ENCODE peak calls at places on chromosomes 5 and 9, in five cellular contexts. One of them, this sample, is unnamed.

GRCh38 chr9:6054280-6055099 is 39.1 kb upstream of the RANBP6 start:
- DNase-seq in activated CD4-positive, alpha-beta T cell treated with anti-CD3 and anti-CD28 coated beads, Interleukin-2, amount 10 ng/mL, durations not matched to agents 24 days and 14 days: peak
- DNase-seq in GM12892: no peak
- DNase-seq in fibroblast of the conjunctiva: peak
- DNase-seq in stimulated activated CD8-positive, alpha-beta memory T cell treated with anti-CD3 and anti-CD28 coated beads, Interleukin-7, amount 100 ng/mL, for 48 hours: peak
- DNase-seq in this sample: no peak

GRCh38 chr5:34044950-34045525 is 2.0 kb upstream of the C1QTNF3 start:
- DNase-seq in activated CD4-positive, alpha-beta T cell treated with anti-CD3 and anti-CD28 coated beads, Interleukin-2, amount 10 ng/mL, durations not matched to agents 24 days and 14 days: no peak
- DNase-seq in GM12892: no peak
- DNase-seq in fibroblast of the conjunctiva: no peak
- DNase-seq in stimulated activated CD8-positive, alpha-beta memory T cell treated with anti-CD3 and anti-CD28 coated beads, Interleukin-7, amount 100 ng/mL, for 48 hours: no peak
- DNase-seq in this sample: no peak

GRCh38 chr9:111120526-111120925 is 82.3 kb upstream of the LPAR1 start:
- DNase-seq in activated CD4-positive, alpha-beta T cell treated with anti-CD3 and anti-CD28 coated beads, Interleukin-2, amount 10 ng/mL, durations not matched to agents 24 days and 14 days: no peak
- DNase-seq in GM12892: no peak
- DNase-seq in fibroblast of the conjunctiva: no peak
- DNase-seq in stimulated activated CD8-positive, alpha-beta memory T cell treated with anti-CD3 and anti-CD28 coated beads, Interleukin-7, amount 100 ng/mL, for 48 hours: no peak
- DNase-seq in this sample: no peak

GRCh38 chr9:33143241-33143642 is 23.9 kb downstream of the B4GALT1 start:
- DNase-seq in activated CD4-positive, alpha-beta T cell treated with anti-CD3 and anti-CD28 coated beads, Interleukin-2, amount 10 ng/mL, durations not matched to agents 24 days and 14 days: no peak
- DNase-seq in GM12892: no peak
- DNase-seq in fibroblast of the conjunctiva: peak
- DNase-seq in stimulated activated CD8-positive, alpha-beta memory T cell treated with anti-CD3 and anti-CD28 coated beads, Interleukin-7, amount 100 ng/mL, for 48 hours: no peak
- DNase-seq in this sample: no peak

GRCh38 chr5:122702524-122702875 is 72.4 kb upstream of the SNX2 start:
- DNase-seq in activated CD4-positive, alpha-beta T cell treated with anti-CD3 and anti-CD28 coated beads, Interleukin-2, amount 10 ng/mL, durations not matched to agents 24 days and 14 days: no peak
- DNase-seq in GM12892: no peak
- DNase-seq in fibroblast of the conjunctiva: no peak
- DNase-seq in stimulated activated CD8-positive, alpha-beta memory T cell treated with anti-CD3 and anti-CD28 coated beads, Interleukin-7, amount 100 ng/mL, for 48 hours: no peak
- DNase-seq in this sample: no peak

GRCh38 chr5:93221-93980 is 1.4 kb downstream of the PLEKHG4B start:
- DNase-seq in activated CD4-positive, alpha-beta T cell treated with anti-CD3 and anti-CD28 coated beads, Interleukin-2, amount 10 ng/mL, durations not matched to agents 24 days and 14 days: no peak
- DNase-seq in GM12892: no peak
- DNase-seq in fibroblast of the conjunctiva: no peak
- DNase-seq in stimulated activated CD8-positive, alpha-beta memory T cell treated with anti-CD3 and anti-CD28 coated beads, Interleukin-7, amount 100 ng/mL, for 48 hours: no peak
- DNase-seq in this sample: no peak

GRCh38 chr9:100598641-100599145 is 20.8 kb downstream of the CAVIN4 start:
- DNase-seq in activated CD4-positive, alpha-beta T cell treated with anti-CD3 and anti-CD28 coated beads, Interleukin-2, amount 10 ng/mL, durations not matched to agents 24 days and 14 days: peak
- DNase-seq in GM12892: peak
- DNase-seq in fibroblast of the conjunctiva: peak
- DNase-seq in stimulated activated CD8-positive, alpha-beta memory T cell treated with anti-CD3 and anti-CD28 coated beads, Interleukin-7, amount 100 ng/mL, for 48 hours: peak
- DNase-seq in this sample: peak

GRCh38 chr5:14742427-14743010 is 78.0 kb downstream of the OTULIN start:
- DNase-seq in activated CD4-positive, alpha-beta T cell treated with anti-CD3 and anti-CD28 coated beads, Interleukin-2, amount 10 ng/mL, durations not matched to agents 24 days and 14 days: no peak
- DNase-seq in GM12892: no peak
- DNase-seq in fibroblast of the conjunctiva: no peak
- DNase-seq in stimulated activated CD8-positive, alpha-beta memory T cell treated with anti-CD3 and anti-CD28 coated beads, Interleukin-7, amount 100 ng/mL, for 48 hours: no peak
- DNase-seq in this sample: no peak

GRCh38 chr9:105114956-105115728 is 129.3 kb upstream of the SLC44A1 start:
- DNase-seq in activated CD4-positive, alpha-beta T cell treated with anti-CD3 and anti-CD28 coated beads, Interleukin-2, amount 10 ng/mL, durations not matched to agents 24 days and 14 days: peak
- DNase-seq in GM12892: no peak
- DNase-seq in fibroblast of the conjunctiva: no peak
- DNase-seq in stimulated activated CD8-positive, alpha-beta memory T cell treated with anti-CD3 and anti-CD28 coated beads, Interleukin-7, amount 100 ng/mL, for 48 hours: no peak
- DNase-seq in this sample: no peak

GRCh38 chr9:94802795-94803194 is 76.3 kb downstream of the AOPEP start:
- DNase-seq in activated CD4-positive, alpha-beta T cell treated with anti-CD3 and anti-CD28 coated beads, Interleukin-2, amount 10 ng/mL, durations not matched to agents 24 days and 14 days: peak
- DNase-seq in GM12892: no peak
- DNase-seq in fibroblast of the conjunctiva: no peak
- DNase-seq in stimulated activated CD8-positive, alpha-beta memory T cell treated with anti-CD3 and anti-CD28 coated beads, Interleukin-7, amount 100 ng/mL, for 48 hours: peak
- DNase-seq in this sample: no peak

GRCh38 chr5:3265131-3265885 is 330.3 kb upstream of the IRX1 start:
- DNase-seq in activated CD4-positive, alpha-beta T cell treated with anti-CD3 and anti-CD28 coated beads, Interleukin-2, amount 10 ng/mL, durations not matched to agents 24 days and 14 days: no peak
- DNase-seq in GM12892: no peak
- DNase-seq in fibroblast of the conjunctiva: no peak
- DNase-seq in stimulated activated CD8-positive, alpha-beta memory T cell treated with anti-CD3 and anti-CD28 coated beads, Interleukin-7, amount 100 ng/mL, for 48 hours: no peak
- DNase-seq in this sample: no peak

GRCh38 chr9:18437315-18438200 is 36.4 kb upstream of the ADAMTSL1 start:
- DNase-seq in activated CD4-positive, alpha-beta T cell treated with anti-CD3 and anti-CD28 coated beads, Interleukin-2, amount 10 ng/mL, durations not matched to agents 24 days and 14 days: no peak
- DNase-seq in GM12892: no peak
- DNase-seq in fibroblast of the conjunctiva: no peak
- DNase-seq in stimulated activated CD8-positive, alpha-beta memory T cell treated with anti-CD3 and anti-CD28 coated beads, Interleukin-7, amount 100 ng/mL, for 48 hours: no peak
- DNase-seq in this sample: peak

GRCh38 chr5:78727786-78728761 is 79.5 kb upstream of the LHFPL2 start:
- DNase-seq in activated CD4-positive, alpha-beta T cell treated with anti-CD3 and anti-CD28 coated beads, Interleukin-2, amount 10 ng/mL, durations not matched to agents 24 days and 14 days: no peak
- DNase-seq in GM12892: peak
- DNase-seq in fibroblast of the conjunctiva: no peak
- DNase-seq in stimulated activated CD8-positive, alpha-beta memory T cell treated with anti-CD3 and anti-CD28 coated beads, Interleukin-7, amount 100 ng/mL, for 48 hours: no peak
- DNase-seq in this sample: no peak

GRCh38 chr9:84940294-84940693 is 270.8 kb downstream of the NTRK2 start:
- DNase-seq in activated CD4-positive, alpha-beta T cell treated with anti-CD3 and anti-CD28 coated beads, Interleukin-2, amount 10 ng/mL, durations not matched to agents 24 days and 14 days: no peak
- DNase-seq in GM12892: no peak
- DNase-seq in fibroblast of the conjunctiva: no peak
- DNase-seq in stimulated activated CD8-positive, alpha-beta memory T cell treated with anti-CD3 and anti-CD28 coated beads, Interleukin-7, amount 100 ng/mL, for 48 hours: no peak
- DNase-seq in this sample: no peak

GRCh38 chr5:109191153-109191558 is 218.6 kb downstream of the PJA2 start:
- DNase-seq in activated CD4-positive, alpha-beta T cell treated with anti-CD3 and anti-CD28 coated beads, Interleukin-2, amount 10 ng/mL, durations not matched to agents 24 days and 14 days: peak
- DNase-seq in GM12892: no peak
- DNase-seq in fibroblast of the conjunctiva: peak
- DNase-seq in stimulated activated CD8-positive, alpha-beta memory T cell treated with anti-CD3 and anti-CD28 coated beads, Interleukin-7, amount 100 ng/mL, for 48 hours: no peak
- DNase-seq in this sample: no peak

GRCh38 chr5:148924817-148925216 is 98.4 kb downstream of the ADRB2 start:
- DNase-seq in activated CD4-positive, alpha-beta T cell treated with anti-CD3 and anti-CD28 coated beads, Interleukin-2, amount 10 ng/mL, durations not matched to agents 24 days and 14 days: no peak
- DNase-seq in GM12892: no peak
- DNase-seq in fibroblast of the conjunctiva: no peak
- DNase-seq in stimulated activated CD8-positive, alpha-beta memory T cell treated with anti-CD3 and anti-CD28 coated beads, Interleukin-7, amount 100 ng/mL, for 48 hours: no peak
- DNase-seq in this sample: no peak

This sample was measured in D721Med.